ENCODE peak calls at places on chromosomes 7 and 10, in ten cellular contexts. One of them, this sample, is unnamed.

GRCh38 chr7:129611246-129612111 is at the start of gene NRF1:
- DNase-seq in hippocampal formation: peak
- DNase-seq in AG08395: peak
- DNase-seq in NCI-H460: peak
- DNase-seq in SJSA1: peak
- DNase-seq in EH: peak
- DNase-seq in activated CD8-positive, alpha-beta memory T cell treated with anti-CD3 and anti-CD28 coated beads for 4 hours: peak
- DNase-seq in posterior cingulate gyrus: peak
- DNase-seq in activated naive CD4-positive, alpha-beta T cell treated with anti-CD3 and anti-CD28 coated beads, Interleukin-2, amount 10 ng/mL, durations not matched to agents 7 days and 5 days: peak
- DNase-seq in NCI-H774: peak
- DNase-seq in this sample: peak

GRCh38 chr7:158588085-158588877 is 658 bp upstream of the PTPRN2 start:
- DNase-seq in activated naive CD4-positive, alpha-beta T cell treated with anti-CD3 and anti-CD28 coated beads, Interleukin-2, amount 10 ng/mL, durations not matched to agents 7 days and 5 days: no peak
- DNase-seq in NCI-H460: no peak
- DNase-seq in hippocampal formation: no peak
- DNase-seq in NCI-H774: no peak
- DNase-seq in posterior cingulate gyrus: peak
- DNase-seq in SJSA1: no peak
- DNase-seq in AG08395: no peak
- DNase-seq in activated CD8-positive, alpha-beta memory T cell treated with anti-CD3 and anti-CD28 coated beads for 4 hours: no peak
- DNase-seq in EH: no peak
- DNase-seq in this sample: no peak

GRCh38 chr10:99366666-99367065 is 37.5 kb downstream of the CNNM1 start:
- DNase-seq in AG08395: no peak
- DNase-seq in hippocampal formation: no peak
- DNase-seq in activated naive CD4-positive, alpha-beta T cell treated with anti-CD3 and anti-CD28 coated beads, Interleukin-2, amount 10 ng/mL, durations not matched to agents 7 days and 5 days: no peak
- DNase-seq in posterior cingulate gyrus: no peak
- DNase-seq in activated CD8-positive, alpha-beta memory T cell treated with anti-CD3 and anti-CD28 coated beads for 4 hours: no peak
- DNase-seq in SJSA1: no peak
- DNase-seq in NCI-H774: no peak
- DNase-seq in NCI-H460: no peak
- DNase-seq in EH: no peak
- DNase-seq in this sample: no peak

GRCh38 chr10:79149662-79150443 is 81.1 kb downstream of the ZMIZ1 start:
- DNase-seq in SJSA1: peak
- DNase-seq in activated CD8-positive, alpha-beta memory T cell treated with anti-CD3 and anti-CD28 coated beads for 4 hours: no peak
- DNase-seq in NCI-H460: peak
- DNase-seq in posterior cingulate gyrus: no peak
- DNase-seq in hippocampal formation: no peak
- DNase-seq in activated naive CD4-positive, alpha-beta T cell treated with anti-CD3 and anti-CD28 coated beads, Interleukin-2, amount 10 ng/mL, durations not matched to agents 7 days and 5 days: peak
- DNase-seq in EH: peak
- DNase-seq in NCI-H774: no peak
- DNase-seq in AG08395: peak
- DNase-seq in this sample: peak

GRCh38 chr7:115116773-115117715 is 195.2 kb downstream of the MDFIC start:
- DNase-seq in activated naive CD4-positive, alpha-beta T cell treated with anti-CD3 and anti-CD28 coated beads, Interleukin-2, amount 10 ng/mL, durations not matched to agents 7 days and 5 days: no peak
- DNase-seq in EH: no peak
- DNase-seq in NCI-H460: no peak
- DNase-seq in SJSA1: no peak
- DNase-seq in NCI-H774: no peak
- DNase-seq in activated CD8-positive, alpha-beta memory T cell treated with anti-CD3 and anti-CD28 coated beads for 4 hours: no peak
- DNase-seq in hippocampal formation: no peak
- DNase-seq in posterior cingulate gyrus: no peak
- DNase-seq in AG08395: no peak
- DNase-seq in this sample: no peak

GRCh38 chr7:157851501-157852067 is 514.8 kb downstream of the DNAJB6 start:
- DNase-seq in SJSA1: no peak
- DNase-seq in NCI-H460: peak
- DNase-seq in NCI-H774: peak
- DNase-seq in posterior cingulate gyrus: peak
- DNase-seq in hippocampal formation: peak
- DNase-seq in activated naive CD4-positive, alpha-beta T cell treated with anti-CD3 and anti-CD28 coated beads, Interleukin-2, amount 10 ng/mL, durations not matched to agents 7 days and 5 days: peak
- DNase-seq in EH: no peak
- DNase-seq in AG08395: no peak
- DNase-seq in activated CD8-positive, alpha-beta memory T cell treated with anti-CD3 and anti-CD28 coated beads for 4 hours: peak
- DNase-seq in this sample: no peak

GRCh38 chr7:71165708-71166107 is 33.8 kb downstream of the GALNT17 start:
- DNase-seq in hippocampal formation: no peak
- DNase-seq in NCI-H774: no peak
- DNase-seq in SJSA1: no peak
- DNase-seq in EH: no peak
- DNase-seq in NCI-H460: no peak
- DNase-seq in activated naive CD4-positive, alpha-beta T cell treated with anti-CD3 and anti-CD28 coated beads, Interleukin-2, amount 10 ng/mL, durations not matched to agents 7 days and 5 days: no peak
- DNase-seq in posterior cingulate gyrus: no peak
- DNase-seq in activated CD8-positive, alpha-beta memory T cell treated with anti-CD3 and anti-CD28 coated beads for 4 hours: no peak
- DNase-seq in AG08395: no peak
- DNase-seq in this sample: no peak

GRCh38 chr7:75989726-75990388 is 4.5 kb downstream of the TMEM120A start:
- DNase-seq in NCI-H774: no peak
- DNase-seq in hippocampal formation: no peak
- DNase-seq in activated CD8-positive, alpha-beta memory T cell treated with anti-CD3 and anti-CD28 coated beads for 4 hours: no peak
- DNase-seq in activated naive CD4-positive, alpha-beta T cell treated with anti-CD3 and anti-CD28 coated beads, Interleukin-2, amount 10 ng/mL, durations not matched to agents 7 days and 5 days: no peak
- DNase-seq in AG08395: no peak
- DNase-seq in EH: no peak
- DNase-seq in NCI-H460: no peak
- DNase-seq in posterior cingulate gyrus: no peak
- DNase-seq in SJSA1: no peak
- DNase-seq in this sample: no peak

GRCh38 chr10:126264089-126265018 is 123.9 kb downstream of the ADAM12 start:
- DNase-seq in posterior cingulate gyrus: no peak
- DNase-seq in activated CD8-positive, alpha-beta memory T cell treated with anti-CD3 and anti-CD28 coated beads for 4 hours: no peak
- DNase-seq in activated naive CD4-positive, alpha-beta T cell treated with anti-CD3 and anti-CD28 coated beads, Interleukin-2, amount 10 ng/mL, durations not matched to agents 7 days and 5 days: no peak
- DNase-seq in SJSA1: no peak
- DNase-seq in AG08395: no peak
- DNase-seq in NCI-H774: no peak
- DNase-seq in EH: peak
- DNase-seq in hippocampal formation: no peak
- DNase-seq in NCI-H460: no peak
- DNase-seq in this sample: no peak

GRCh38 chr10:89115876-89116627 is 91.1 kb downstream of the CH25H start:
- DNase-seq in posterior cingulate gyrus: peak
- DNase-seq in activated CD8-positive, alpha-beta memory T cell treated with anti-CD3 and anti-CD28 coated beads for 4 hours: no peak
- DNase-seq in hippocampal formation: no peak
- DNase-seq in EH: peak
- DNase-seq in NCI-H460: no peak
- DNase-seq in SJSA1: peak
- DNase-seq in activated naive CD4-positive, alpha-beta T cell treated with anti-CD3 and anti-CD28 coated beads, Interleukin-2, amount 10 ng/mL, durations not matched to agents 7 days and 5 days: no peak
- DNase-seq in NCI-H774: no peak
- DNase-seq in AG08395: peak
- DNase-seq in this sample: peak

GRCh38 chr10:89792187-89792586 is 90.8 kb downstream of the KIF20B start:
- DNase-seq in NCI-H460: no peak
- DNase-seq in NCI-H774: no peak
- DNase-seq in SJSA1: no peak
- DNase-seq in activated CD8-positive, alpha-beta memory T cell treated with anti-CD3 and anti-CD28 coated beads for 4 hours: no peak
- DNase-seq in posterior cingulate gyrus: no peak
- DNase-seq in AG08395: no peak
- DNase-seq in activated naive CD4-positive, alpha-beta T cell treated with anti-CD3 and anti-CD28 coated beads, Interleukin-2, amount 10 ng/mL, durations not matched to agents 7 days and 5 days: no peak
- DNase-seq in EH: peak
- DNase-seq in hippocampal formation: no peak
- DNase-seq in this sample: no peak

GRCh38 chr7:140902305-140902953 is 22.3 kb downstream of the BRAF start:
- DNase-seq in AG08395: no peak
- DNase-seq in NCI-H460: no peak
- DNase-seq in posterior cingulate gyrus: no peak
- DNase-seq in NCI-H774: no peak
- DNase-seq in EH: no peak
- DNase-seq in activated CD8-positive, alpha-beta memory T cell treated with anti-CD3 and anti-CD28 coated beads for 4 hours: no peak
- DNase-seq in SJSA1: no peak
- DNase-seq in hippocampal formation: no peak
- DNase-seq in activated naive CD4-positive, alpha-beta T cell treated with anti-CD3 and anti-CD28 coated beads, Interleukin-2, amount 10 ng/mL, durations not matched to agents 7 days and 5 days: no peak
- DNase-seq in this sample: no peak

GRCh38 chr7:115338016-115338415 is 416.1 kb downstream of the MDFIC start:
- DNase-seq in posterior cingulate gyrus: no peak
- DNase-seq in SJSA1: peak
- DNase-seq in NCI-H774: no peak
- DNase-seq in activated CD8-positive, alpha-beta memory T cell treated with anti-CD3 and anti-CD28 coated beads for 4 hours: no peak
- DNase-seq in activated naive CD4-positive, alpha-beta T cell treated with anti-CD3 and anti-CD28 coated beads, Interleukin-2, amount 10 ng/mL, durations not matched to agents 7 days and 5 days: no peak
- DNase-seq in EH: no peak
- DNase-seq in AG08395: no peak
- DNase-seq in hippocampal formation: no peak
- DNase-seq in NCI-H460: no peak
- DNase-seq in this sample: no peak

GRCh38 chr10:90865400-90865799 is 6.4 kb upstream of the RPP30 start:
- DNase-seq in hippocampal formation: no peak
- DNase-seq in posterior cingulate gyrus: no peak
- DNase-seq in AG08395: peak
- DNase-seq in NCI-H460: no peak
- DNase-seq in activated naive CD4-positive, alpha-beta T cell treated with anti-CD3 and anti-CD28 coated beads, Interleukin-2, amount 10 ng/mL, durations not matched to agents 7 days and 5 days: no peak
- DNase-seq in activated CD8-positive, alpha-beta memory T cell treated with anti-CD3 and anti-CD28 coated beads for 4 hours: no peak
- DNase-seq in SJSA1: no peak
- DNase-seq in NCI-H774: no peak
- DNase-seq in EH: peak
- DNase-seq in this sample: peak

GRCh38 chr7:42700376-42701327 is 211.2 kb downstream of the C7orf25 start:
- DNase-seq in SJSA1: no peak
- DNase-seq in NCI-H774: no peak
- DNase-seq in hippocampal formation: no peak
- DNase-seq in NCI-H460: no peak
- DNase-seq in activated naive CD4-positive, alpha-beta T cell treated with anti-CD3 and anti-CD28 coated beads, Interleukin-2, amount 10 ng/mL, durations not matched to agents 7 days and 5 days: no peak
- DNase-seq in AG08395: peak
- DNase-seq in activated CD8-positive, alpha-beta memory T cell treated with anti-CD3 and anti-CD28 coated beads for 4 hours: no peak
- DNase-seq in EH: peak
- DNase-seq in posterior cingulate gyrus: no peak
- DNase-seq in this sample: peak

GRCh38 chr10:48439031-48439430 is 132.6 kb downstream of the MAPK8 start:
- DNase-seq in activated CD8-positive, alpha-beta memory T cell treated with anti-CD3 and anti-CD28 coated beads for 4 hours: no peak
- DNase-seq in NCI-H774: no peak
- DNase-seq in activated naive CD4-positive, alpha-beta T cell treated with anti-CD3 and anti-CD28 coated beads, Interleukin-2, amount 10 ng/mL, durations not matched to agents 7 days and 5 days: no peak
- DNase-seq in AG08395: peak
- DNase-seq in posterior cingulate gyrus: no peak
- DNase-seq in hippocampal formation: no peak
- DNase-seq in EH: peak
- DNase-seq in NCI-H460: no peak
- DNase-seq in SJSA1: peak
- DNase-seq in this sample: peak

GRCh38 chr10:118444016-118444415 is 101.9 kb upstream of the FAM204A start:
- DNase-seq in posterior cingulate gyrus: no peak
- DNase-seq in activated naive CD4-positive, alpha-beta T cell treated with anti-CD3 and anti-CD28 coated beads, Interleukin-2, amount 10 ng/mL, durations not matched to agents 7 days and 5 days: no peak
- DNase-seq in SJSA1: no peak
- DNase-seq in NCI-H774: no peak
- DNase-seq in hippocampal formation: no peak
- DNase-seq in NCI-H460: no peak
- DNase-seq in AG08395: no peak
- DNase-seq in EH: no peak
- DNase-seq in activated CD8-positive, alpha-beta memory T cell treated with anti-CD3 and anti-CD28 coated beads for 4 hours: no peak
- DNase-seq in this sample: no peak

GRCh38 chr10:3784510-3785250 is at the start of gene KLF6:
- DNase-seq in hippocampal formation: no peak
- DNase-seq in AG08395: no peak
- DNase-seq in posterior cingulate gyrus: peak
- DNase-seq in EH: peak
- DNase-seq in activated CD8-positive, alpha-beta memory T cell treated with anti-CD3 and anti-CD28 coated beads for 4 hours: no peak
- DNase-seq in SJSA1: peak
- DNase-seq in activated naive CD4-positive, alpha-beta T cell treated with anti-CD3 and anti-CD28 coated beads, Interleukin-2, amount 10 ng/mL, durations not matched to agents 7 days and 5 days: no peak
- DNase-seq in NCI-H460: no peak
- DNase-seq in NCI-H774: peak
- DNase-seq in this sample: peak

GRCh38 chr10:101032637-101033201 is 1.7 kb downstream of the SFXN3 start:
- DNase-seq in AG08395: peak
- DNase-seq in EH: peak
- DNase-seq in activated CD8-positive, alpha-beta memory T cell treated with anti-CD3 and anti-CD28 coated beads for 4 hours: peak
- DNase-seq in NCI-H460: no peak
- DNase-seq in activated naive CD4-positive, alpha-beta T cell treated with anti-CD3 and anti-CD28 coated beads, Interleukin-2, amount 10 ng/mL, durations not matched to agents 7 days and 5 days: peak
- DNase-seq in hippocampal formation: peak
- DNase-seq in NCI-H774: no peak
- DNase-seq in SJSA1: peak
- DNase-seq in posterior cingulate gyrus: peak
- DNase-seq in this sample: peak

GRCh38 chr10:96585726-96586418 is 940 bp downstream of the TM9SF3 start:
- DNase-seq in posterior cingulate gyrus: no peak
- DNase-seq in activated CD8-positive, alpha-beta memory T cell treated with anti-CD3 and anti-CD28 coated beads for 4 hours: no peak
- DNase-seq in NCI-H774: no peak
- DNase-seq in hippocampal formation: no peak
- DNase-seq in activated naive CD4-positive, alpha-beta T cell treated with anti-CD3 and anti-CD28 coated beads, Interleukin-2, amount 10 ng/mL, durations not matched to agents 7 days and 5 days: no peak
- DNase-seq in SJSA1: no peak
- DNase-seq in EH: peak
- DNase-seq in AG08395: no peak
- DNase-seq in NCI-H460: no peak
- DNase-seq in this sample: no peak

GRCh38 chr10:129448539-129448938 is 18.5 kb upstream of the MGMT start:
- DNase-seq in NCI-H774: no peak
- DNase-seq in AG08395: no peak
- DNase-seq in activated naive CD4-positive, alpha-beta T cell treated with anti-CD3 and anti-CD28 coated beads, Interleukin-2, amount 10 ng/mL, durations not matched to agents 7 days and 5 days: no peak
- DNase-seq in posterior cingulate gyrus: no peak
- DNase-seq in SJSA1: no peak
- DNase-seq in activated CD8-positive, alpha-beta memory T cell treated with anti-CD3 and anti-CD28 coated beads for 4 hours: no peak
- DNase-seq in NCI-H460: no peak
- DNase-seq in EH: no peak
- DNase-seq in hippocampal formation: no peak
- DNase-seq in this sample: no peak

GRCh38 chr10:46538723-46539426 is 17.6 kb downstream of the GPRIN2 start:
- DNase-seq in SJSA1: peak
- DNase-seq in NCI-H460: no peak
- DNase-seq in activated naive CD4-positive, alpha-beta T cell treated with anti-CD3 and anti-CD28 coated beads, Interleukin-2, amount 10 ng/mL, durations not matched to agents 7 days and 5 days: no peak
- DNase-seq in posterior cingulate gyrus: no peak
- DNase-seq in NCI-H774: no peak
- DNase-seq in EH: no peak
- DNase-seq in activated CD8-positive, alpha-beta memory T cell treated with anti-CD3 and anti-CD28 coated beads for 4 hours: no peak
- DNase-seq in AG08395: no peak
- DNase-seq in hippocampal formation: no peak
- DNase-seq in this sample: no peak

GRCh38 chr10:132641401-132641800 is 103.8 kb downstream of the INPP5A start:
- DNase-seq in NCI-H460: no peak
- DNase-seq in NCI-H774: no peak
- DNase-seq in activated naive CD4-positive, alpha-beta T cell treated with anti-CD3 and anti-CD28 coated beads, Interleukin-2, amount 10 ng/mL, durations not matched to agents 7 days and 5 days: no peak
- DNase-seq in hippocampal formation: no peak
- DNase-seq in posterior cingulate gyrus: peak
- DNase-seq in activated CD8-positive, alpha-beta memory T cell treated with anti-CD3 and anti-CD28 coated beads for 4 hours: no peak
- DNase-seq in SJSA1: no peak
- DNase-seq in AG08395: no peak
- DNase-seq in EH: no peak
- DNase-seq in this sample: no peak

GRCh38 chr10:7797582-7797981 is 9.6 kb downstream of the ATP5F1C start:
- DNase-seq in SJSA1: peak
- DNase-seq in posterior cingulate gyrus: no peak
- DNase-seq in activated naive CD4-positive, alpha-beta T cell treated with anti-CD3 and anti-CD28 coated beads, Interleukin-2, amount 10 ng/mL, durations not matched to agents 7 days and 5 days: no peak
- DNase-seq in NCI-H774: no peak
- DNase-seq in activated CD8-positive, alpha-beta memory T cell treated with anti-CD3 and anti-CD28 coated beads for 4 hours: no peak
- DNase-seq in hippocampal formation: no peak
- DNase-seq in NCI-H460: no peak
- DNase-seq in EH: peak
- DNase-seq in AG08395: peak
- DNase-seq in this sample: peak